ENCODE peak calls at places on chromosomes 11 and 22, in four cellular contexts. One of them, this sample, is unnamed. For H3K4me1 and H3K9me3, the result is how much of the 10 kb centered on the place peaks cover.

GRCh38 chr22:50258361-50259292 is 2.9 kb downstream of the MAPK12 start:
- DNase-seq in CD4-positive, alpha-beta memory T cell: no peak
- DNase-seq in H9: no peak
- DNase-seq in IMR-90: no peak
- DNase-seq in this sample: no peak

GRCh38 chr11:100709233-100709999 is 22.3 kb downstream of the ARHGAP42 start:
- DNase-seq in CD4-positive, alpha-beta memory T cell: no peak
- DNase-seq in H9: no peak
- DNase-seq in IMR-90: peak
- DNase-seq in this sample: no peak

GRCh38 chr11:122665882-122666281 is 10.4 kb downstream of the UBASH3B start:
- DNase-seq in CD4-positive, alpha-beta memory T cell: no peak
- DNase-seq in H9: no peak
- DNase-seq in IMR-90: peak
- DNase-seq in this sample: no peak

GRCh38 chr11:33545941-33546340 is 154.7 kb downstream of the C11orf91 start:
- DNase-seq in CD4-positive, alpha-beta memory T cell: no peak
- DNase-seq in H9: no peak
- DNase-seq in IMR-90: peak
- DNase-seq in this sample: no peak

GRCh38 chr11:75981546-75981945 is 166.5 kb downstream of the UVRAG start:
- DNase-seq in CD4-positive, alpha-beta memory T cell: no peak
- DNase-seq in H9: no peak
- DNase-seq in IMR-90: no peak
- DNase-seq in this sample: no peak

GRCh38 chr11:1354125-1354938 is 35.4 kb upstream of the BRSK2 start:
- DNase-seq in CD4-positive, alpha-beta memory T cell: no peak
- DNase-seq in H9: no peak
- DNase-seq in IMR-90: no peak
- DNase-seq in this sample: no peak

GRCh38 chr11:3006505-3007260 is 14.6 kb upstream of the NAP1L4 start:
- DNase-seq in CD4-positive, alpha-beta memory T cell: no peak
- DNase-seq in H9: no peak
- DNase-seq in IMR-90: no peak
- DNase-seq in this sample: peak

GRCh38 chr22:20395897-20396287 is 1.9 kb downstream of the ZNF74 start:
- DNase-seq in CD4-positive, alpha-beta memory T cell: no peak
- DNase-seq in H9: no peak
- DNase-seq in IMR-90: no peak
- DNase-seq in this sample: no peak

GRCh38 chr22:20131856-20132685 is 467 bp downstream of the ZDHHC8 start:
- DNase-seq in CD4-positive, alpha-beta memory T cell: peak
- DNase-seq in H9: no peak
- DNase-seq in IMR-90: no peak
- DNase-seq in this sample: peak

GRCh38 chr11:8671242-8671641 is 11.2 kb downstream of the TRIM66 start:
- DNase-seq in CD4-positive, alpha-beta memory T cell: no peak
- DNase-seq in H9: peak
- DNase-seq in IMR-90: peak
- DNase-seq in this sample: no peak

GRCh38 chr11:68896171-68896959 is 7.3 kb downstream of the MRPL21 start:
- DNase-seq in CD4-positive, alpha-beta memory T cell: no peak
- DNase-seq in H9: no peak
- DNase-seq in IMR-90: no peak
- DNase-seq in this sample: no peak

GRCh38 chr11:64023731-64024710 is 11.7 kb upstream of the FLRT1 start:
- DNase-seq in CD4-positive, alpha-beta memory T cell: no peak
- DNase-seq in H9: peak
- DNase-seq in IMR-90: no peak
- DNase-seq in this sample: no peak

GRCh38 chr11:46392421-46393230 is 1.1 kb upstream of the CHRM4 start:
- DNase-seq in CD4-positive, alpha-beta memory T cell: peak
- DNase-seq in H9: peak
- DNase-seq in IMR-90: peak
- DNase-seq in this sample: peak

GRCh38 chr11:76661835-76662434 is 8.6 kb downstream of the LRRC32 start:
- DNase-seq in CD4-positive, alpha-beta memory T cell: no peak
- DNase-seq in H9: no peak
- DNase-seq in IMR-90: no peak
- DNase-seq in this sample: no peak

GRCh38 chr11:109984634-109985289 is 108.4 kb upstream of the ZC3H12C start:
- DNase-seq in CD4-positive, alpha-beta memory T cell: no peak
- DNase-seq in H9: no peak
- DNase-seq in IMR-90: no peak
- DNase-seq in this sample: no peak

GRCh38 chr11:110991621-110992355 is 253.7 kb upstream of the POU2AF2 start:
- DNase-seq in CD4-positive, alpha-beta memory T cell: no peak
- DNase-seq in H9: no peak
- DNase-seq in IMR-90: no peak
- DNase-seq in this sample: no peak

GRCh38 chr11:17531071-17531817 is 13.0 kb downstream of the USH1C start:
- DNase-seq in CD4-positive, alpha-beta memory T cell: no peak
- DNase-seq in H9: no peak
- DNase-seq in IMR-90: no peak
- DNase-seq in this sample: no peak

GRCh38 chr11:76230392-76230791 is 24.1 kb upstream of the WNT11 start:
- DNase-seq in CD4-positive, alpha-beta memory T cell: no peak
- DNase-seq in H9: no peak
- DNase-seq in IMR-90: no peak
- DNase-seq in this sample: no peak

GRCh38 chr11:104650234-104650633 is 248.0 kb downstream of the CASP12 start:
- DNase-seq in CD4-positive, alpha-beta memory T cell: no peak
- DNase-seq in H9: no peak
- DNase-seq in IMR-90: no peak
- DNase-seq in this sample: no peak

GRCh38 chr22:46390105-46390651 is 54.7 kb downstream of the TRMU start:
- DNase-seq in CD4-positive, alpha-beta memory T cell: no peak
- DNase-seq in H9: no peak
- DNase-seq in IMR-90: no peak
- DNase-seq in this sample: no peak

GRCh38 chr11:64742940-64743590 is 877 bp downstream of the RASGRP2 start:
- DNase-seq in CD4-positive, alpha-beta memory T cell: peak
- DNase-seq in H9: peak
- DNase-seq in IMR-90: no peak
- DNase-seq in this sample: peak

GRCh38 chr11:101215069-101215468 is 85.5 kb upstream of the PGR start:
- DNase-seq in CD4-positive, alpha-beta memory T cell: no peak
- DNase-seq in H9: no peak
- DNase-seq in IMR-90: no peak
- DNase-seq in this sample: no peak

GRCh38 chr22:29379258-29379657 is 9.1 kb downstream of the AP1B1 start:
- DNase-seq in CD4-positive, alpha-beta memory T cell: no peak
- DNase-seq in H9: no peak
- DNase-seq in IMR-90: no peak
- DNase-seq in this sample: no peak

GRCh38 chr22:33923660-33924246 is 3.5 kb upstream of the LARGE1 start:
- DNase-seq in CD4-positive, alpha-beta memory T cell: no peak
- DNase-seq in H9: peak
- DNase-seq in IMR-90: peak
- DNase-seq in this sample: no peak

DNA sequence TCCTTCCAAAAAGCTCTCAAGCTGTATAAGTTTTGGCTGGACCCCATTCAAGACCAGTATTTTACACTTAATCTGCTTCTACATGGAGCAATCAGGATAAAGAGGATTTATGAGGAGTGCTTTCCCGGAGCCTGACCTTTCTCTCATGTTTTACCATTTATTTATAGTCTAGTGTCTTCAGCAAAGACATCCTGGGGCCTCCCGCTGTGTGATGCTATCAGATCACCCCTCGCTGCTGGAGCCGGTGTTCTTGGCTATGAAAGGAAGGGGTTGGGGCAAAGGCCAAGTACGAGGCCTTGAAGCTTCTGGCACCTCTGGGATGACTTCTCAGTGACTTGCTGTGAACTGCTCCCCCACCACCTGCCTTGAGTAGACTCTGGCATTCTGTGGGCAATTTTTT is 189.6 kb downstream of the ADAMTS15 start:
- DNase-seq in CD4-positive, alpha-beta memory T cell: no peak
- DNase-seq in H9: no peak
- DNase-seq in IMR-90: no peak
- DNase-seq in this sample: no peak
- H3K4me1 ChIP-seq in CD4-positive, alpha-beta memory T cell: under half
- H3K4me1 ChIP-seq in H9: under half
- H3K4me1 ChIP-seq in IMR-90: under half
- H3K4me1 ChIP-seq in this sample: under half

DNA sequence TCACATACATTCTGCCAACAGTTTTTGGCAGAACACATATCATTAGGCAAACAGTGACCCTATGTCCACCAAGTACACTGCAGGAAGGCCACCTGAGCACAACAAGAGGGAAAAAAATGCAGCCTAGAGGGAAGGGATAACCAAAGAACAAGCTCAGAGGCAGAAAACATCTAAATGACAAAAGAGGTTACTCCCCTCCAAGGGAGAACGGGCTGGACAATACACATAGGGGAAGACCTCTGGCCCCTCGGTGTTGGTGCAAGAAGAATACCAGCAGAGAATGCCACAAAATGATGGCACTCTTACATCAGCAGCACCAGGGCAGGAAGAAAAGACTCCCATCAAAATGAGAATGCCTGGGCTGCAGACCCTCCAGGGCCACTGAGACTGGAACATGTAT is 66.6 kb upstream of the OPCML start:
- DNase-seq in CD4-positive, alpha-beta memory T cell: no peak
- DNase-seq in H9: no peak
- DNase-seq in IMR-90: no peak
- DNase-seq in this sample: no peak
- H3K9me3 ChIP-seq in CD4-positive, alpha-beta memory T cell: under half
- H3K9me3 ChIP-seq in H9: under half
- H3K9me3 ChIP-seq in IMR-90: under half
- H3K9me3 ChIP-seq in this sample: under half

GRCh38 chr11:7577883-7578242 is 64.1 kb downstream of the PPFIBP2 start:
- DNase-seq in CD4-positive, alpha-beta memory T cell: no peak
- DNase-seq in H9: peak
- DNase-seq in IMR-90: peak
- DNase-seq in this sample: no peak
- H3K4me1 ChIP-seq in CD4-positive, alpha-beta memory T cell: under half
- H3K4me1 ChIP-seq in H9: under half
- H3K4me1 ChIP-seq in IMR-90: under half
- H3K4me1 ChIP-seq in this sample: half or more

GRCh38 chr11:35994421-35994820 is 50.6 kb downstream of the LDLRAD3 start:
- DNase-seq in CD4-positive, alpha-beta memory T cell: no peak
- DNase-seq in H9: no peak
- DNase-seq in IMR-90: no peak
- DNase-seq in this sample: no peak

GRCh38 chr11:35990170-35990569 is 46.3 kb downstream of the LDLRAD3 start:
- DNase-seq in CD4-positive, alpha-beta memory T cell: no peak
- DNase-seq in H9: no peak
- DNase-seq in IMR-90: no peak
- DNase-seq in this sample: no peak

GRCh38 chr11:35990816-35991215 is 47.0 kb downstream of the LDLRAD3 start:
- DNase-seq in CD4-positive, alpha-beta memory T cell: no peak
- DNase-seq in H9: no peak
- DNase-seq in IMR-90: no peak
- DNase-seq in this sample: no peak

GRCh38 chr11:35995872-35996271 is 52.0 kb downstream of the LDLRAD3 start:
- DNase-seq in CD4-positive, alpha-beta memory T cell: no peak
- DNase-seq in H9: no peak
- DNase-seq in IMR-90: no peak
- DNase-seq in this sample: no peak

DNA sequence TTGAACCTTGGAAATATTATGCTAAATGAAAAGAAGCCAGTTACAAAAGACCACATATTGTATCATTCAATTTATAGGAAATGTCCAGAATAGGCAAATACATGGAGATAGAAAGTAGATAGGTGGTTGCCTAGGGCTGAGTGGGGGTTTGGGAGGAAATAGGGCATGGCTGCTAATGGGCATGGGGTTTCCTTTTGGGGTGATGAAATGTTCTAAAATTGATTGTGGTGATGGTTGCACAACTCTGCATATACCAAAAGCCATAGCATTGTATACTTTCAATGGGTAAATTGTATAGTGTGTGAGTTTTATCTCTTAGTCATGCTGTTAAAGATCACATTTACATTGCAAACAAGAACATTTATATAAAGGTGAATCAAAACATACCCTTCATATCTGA is 48.7 kb downstream of the LDLRAD3 start:
- DNase-seq in CD4-positive, alpha-beta memory T cell: no peak
- DNase-seq in H9: no peak
- DNase-seq in IMR-90: no peak
- DNase-seq in this sample: no peak
- H3K9me3 ChIP-seq in CD4-positive, alpha-beta memory T cell: under half
- H3K9me3 ChIP-seq in H9: under half
- H3K9me3 ChIP-seq in IMR-90: under half
- H3K9me3 ChIP-seq in this sample: under half